ENCODE peak calls at places on chromosomes 2 and 18, in ten cellular contexts. H is fibroblast of lung, S is thoracic aorta, I is adrenal gland, U is heart right ventricle, J is body of pancreas, N is endothelial cell of umbilical vein, X is A549, C is uterus, B is lower lobe of right lung. K is an unnamed sample. For H3K4me1, the result is how much of the 10 kb centered on the place peaks cover.

GRCh38 chr2:201100497-201100896 is 15.5 kb upstream of the CFLAR start:
- DNase-seq in H (no peak), S (no peak), I (no peak), U (no peak), J (no peak), N (no peak), X (no peak), C (no peak), B (no peak), K (no peak)

GRCh38 chr2:127678991-127679390 is 3.7 kb upstream of the LIMS2 start:
- DNase-seq in H (no peak), S (no peak), I (no peak), U (no peak), J (no peak), N (no peak), X (no peak), C (no peak), B (no peak), K (no peak)

GRCh38 chr2:171858397-171858958 is 35.6 kb downstream of the SLC25A12 start:
- DNase-seq in H (peak), S (no peak), I (no peak), U (no peak), J (no peak), N (peak), X (no peak), C (no peak), B (no peak), K (no peak)

GRCh38 chr2:235300368-235301201 is 193.3 kb upstream of the AGAP1 start:
- DNase-seq in H (peak), S (no peak), I (no peak), U (no peak), J (peak), N (peak), X (no peak), C (no peak), B (peak), K (no peak)

GRCh38 chr2:36489296-36489695 is 108.7 kb downstream of the FEZ2 start:
- DNase-seq in H (peak), S (no peak), I (no peak), U (no peak), J (no peak), N (peak), X (peak), C (no peak), B (no peak), K (no peak)

GRCh38 chr2:14306268-14306950 is 326.1 kb upstream of the LRATD1 start:
- DNase-seq in H (no peak), S (no peak), I (no peak), U (no peak), J (no peak), N (no peak), X (no peak), C (no peak), B (no peak), K (no peak)

GRCh38 chr2:215911686-215912085 is 101.7 kb downstream of the MREG start:
- DNase-seq in H (no peak), S (no peak), I (no peak), U (no peak), J (no peak), N (no peak), X (no peak), C (no peak), B (no peak), K (no peak)

GRCh38 chr2:45331034-45331786 is 279.9 kb downstream of the SRBD1 start:
- DNase-seq in H (peak), S (no peak), I (no peak), U (no peak), J (peak), N (no peak), X (peak), C (no peak), B (no peak), K (no peak)

GRCh38 chr2:101718993-101719571 is 21.6 kb downstream of the MAP4K4 start:
- DNase-seq in H (no peak), S (no peak), I (no peak), U (no peak), J (no peak), N (no peak), X (no peak), C (no peak), B (no peak), K (no peak)

GRCh38 chr18:23871410-23871809 is 143.1 kb upstream of the TTC39C start:
- DNase-seq in H (no peak), S (no peak), I (no peak), U (peak), J (peak), N (peak), X (peak), C (no peak), B (no peak), K (no peak)

GRCh38 chr2:100248044-100248330 is 74.3 kb downstream of the LONRF2 start:
- DNase-seq in H (no peak), S (no peak), I (no peak), U (no peak), J (no peak), N (no peak), X (no peak), C (no peak), B (no peak), K (no peak)

GRCh38 chr2:100252811-100253698 is 69.2 kb downstream of the LONRF2 start:
- DNase-seq in H (no peak), S (no peak), I (peak), U (no peak), J (no peak), N (no peak), X (no peak), C (no peak), B (no peak), K (no peak)

GRCh38 chr2:100253786-100254185 is 68.5 kb downstream of the LONRF2 start:
- DNase-seq in H (no peak), S (no peak), I (no peak), U (no peak), J (no peak), N (no peak), X (no peak), C (no peak), B (no peak), K (peak)

GRCh38 chr2:100248971-100249370 is 73.3 kb downstream of the LONRF2 start:
- DNase-seq in H (no peak), S (no peak), I (no peak), U (no peak), J (no peak), N (no peak), X (no peak), C (no peak), B (no peak), K (no peak)

GRCh38 chr2:100250645-100251044 is 71.7 kb downstream of the LONRF2 start:
- DNase-seq in H (no peak), S (no peak), I (no peak), U (no peak), J (no peak), N (no peak), X (no peak), C (no peak), B (no peak), K (no peak)
- H3K4me1 ChIP-seq in H (under half), S (under half), I (under half), U (under half), J (under half), N (under half), X (under half), C (under half), B (under half), K (under half)

GRCh38 chr2:200079356-200079755 is 124.0 kb downstream of the MAIP1 start:
- DNase-seq in H (no peak), S (no peak), I (no peak), U (no peak), J (no peak), N (no peak), X (no peak), C (no peak), B (no peak), K (no peak)

GRCh38 chr2:200077210-200077650 is 121.8 kb downstream of the MAIP1 start:
- DNase-seq in H (peak), S (no peak), I (no peak), U (no peak), J (peak), N (no peak), X (peak), C (no peak), B (no peak), K (no peak)

GRCh38 chr2:200081221-200081620 is 125.8 kb downstream of the MAIP1 start:
- DNase-seq in H (no peak), S (no peak), I (no peak), U (no peak), J (no peak), N (no peak), X (no peak), C (no peak), B (no peak), K (no peak)

DNA sequence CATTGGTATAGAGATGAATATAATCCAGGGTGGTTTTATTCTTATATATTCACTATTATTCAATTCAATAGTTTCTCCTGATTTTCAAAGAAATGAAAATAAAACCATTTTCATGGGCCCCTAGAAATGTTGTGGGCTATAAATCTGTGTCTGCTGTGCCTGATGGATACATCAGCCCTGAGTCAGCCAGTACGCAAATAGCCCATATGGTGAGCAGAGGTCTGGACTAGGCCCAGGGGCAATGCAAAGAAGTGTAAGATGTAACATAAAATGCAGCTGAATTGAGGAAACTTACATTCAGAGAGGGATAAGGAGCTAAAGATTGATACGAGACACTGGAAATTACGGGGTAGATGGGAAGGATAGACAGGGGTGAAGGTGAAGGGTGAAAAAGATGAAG is 122.5 kb downstream of the MAIP1 start:
- DNase-seq in H (peak), S (no peak), I (no peak), U (no peak), J (no peak), N (no peak), X (no peak), C (no peak), B (no peak), K (no peak)
- H3K27ac ChIP-seq in H (no peak), S (no peak), I (no peak), U (no peak), J (peak), N (no peak), X (peak), C (no peak), B (peak), K (no peak)

GRCh38 chr2:170181602-170182001 is 3.7 kb downstream of the MYO3B start:
- DNase-seq in H (no peak), S (no peak), I (no peak), U (no peak), J (no peak), N (no peak), X (no peak), C (no peak), B (no peak), K (no peak)
- TF ChIP-seq CTCF in H (no peak), S (no peak), I (no peak), U (no peak), J (no peak), N (no peak), X (no peak), C (no peak), B (no peak), K (no peak)

DNA sequence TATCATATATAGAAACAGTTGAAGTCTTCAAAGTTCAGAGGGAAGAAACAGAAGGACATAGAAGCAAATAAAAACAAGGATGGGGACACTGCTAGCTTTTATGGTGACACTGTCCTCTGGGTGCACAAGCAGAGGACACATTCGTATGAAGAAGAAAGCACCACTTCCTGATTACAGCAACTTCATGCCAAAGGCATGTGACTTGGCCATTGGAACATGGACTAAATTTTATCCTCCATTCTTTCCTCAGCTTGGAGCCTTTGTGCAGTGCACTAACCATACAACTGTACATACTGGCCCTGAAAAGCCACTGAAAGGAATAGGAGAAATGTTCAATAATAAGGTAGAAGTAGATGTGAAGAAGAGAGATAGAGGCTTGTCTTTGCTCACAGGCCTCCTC is 223.3 kb downstream of the MTX2 start:
- DNase-seq in H (no peak), S (no peak), I (no peak), U (no peak), J (no peak), N (no peak), X (no peak), C (no peak), B (no peak), K (no peak)
- H3K4me1 ChIP-seq in H (under half), S (under half), I (under half), U (under half), J (under half), N (under half), X (under half), C (under half), B (under half), K (under half)

DNA sequence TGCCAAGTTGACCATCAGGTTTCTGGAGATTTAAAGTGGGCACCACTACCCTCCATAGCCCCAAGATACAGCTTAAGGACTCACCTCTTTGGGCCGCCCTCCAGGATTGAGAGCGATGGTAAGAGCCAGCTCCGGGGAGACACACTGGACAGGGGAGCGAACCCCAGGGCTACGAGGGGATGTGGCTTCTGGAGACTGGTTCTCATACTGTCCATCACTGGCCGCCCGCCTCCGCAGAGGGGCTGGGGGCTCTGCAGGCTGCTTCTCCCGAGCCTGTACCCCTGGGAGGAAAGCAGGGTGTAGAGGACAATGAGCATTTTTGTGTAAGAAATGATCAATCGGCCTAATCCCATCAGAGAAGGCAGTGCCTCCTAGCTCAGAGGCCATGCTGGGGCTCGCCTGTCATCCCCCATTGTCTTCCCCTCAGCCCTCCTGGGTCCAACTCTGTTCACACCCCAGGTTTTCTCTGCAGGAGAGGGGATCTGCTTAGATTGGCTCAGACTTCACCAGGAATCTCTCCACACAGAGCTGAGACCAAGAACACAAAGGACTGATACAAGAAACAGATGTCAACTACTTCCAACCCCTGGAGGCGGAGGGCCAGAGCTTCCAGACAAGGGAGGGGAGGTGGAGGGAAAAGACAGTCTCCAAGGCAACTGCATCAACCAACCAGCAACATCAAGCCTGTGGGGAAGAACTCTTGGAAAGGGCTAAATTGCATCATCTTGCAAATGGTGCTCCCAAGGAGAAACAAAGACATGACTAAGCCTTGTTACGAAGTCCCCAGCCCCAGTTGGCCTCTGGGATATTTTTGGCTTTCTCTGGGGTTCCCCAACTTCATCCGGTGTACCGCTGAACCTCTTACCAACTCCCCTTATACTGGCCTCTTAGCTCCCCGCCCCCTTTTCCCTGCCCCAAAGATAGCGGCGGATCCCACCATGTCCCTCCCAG is 166.6 kb downstream of the TNS1 start:
- DNase-seq in H (peak), S (no peak), I (peak), U (peak), J (peak), N (no peak), X (peak), C (peak), B (peak), K (peak)
- H3K27ac ChIP-seq in H (peak), S (peak), I (peak), U (peak), J (no peak), N (no peak), X (no peak), C (peak), B (peak), K (peak)

GRCh38 chr18:58496937-58497336 is 132.0 kb downstream of the ALPK2 start:
- DNase-seq in H (no peak), S (no peak), I (no peak), U (no peak), J (no peak), N (no peak), X (peak), C (no peak), B (no peak), K (no peak)
- TF ChIP-seq CTCF in H (peak), S (no peak), I (no peak), U (no peak), J (no peak), N (peak), X (no peak), C (no peak), B (peak), K (no peak)

DNA sequence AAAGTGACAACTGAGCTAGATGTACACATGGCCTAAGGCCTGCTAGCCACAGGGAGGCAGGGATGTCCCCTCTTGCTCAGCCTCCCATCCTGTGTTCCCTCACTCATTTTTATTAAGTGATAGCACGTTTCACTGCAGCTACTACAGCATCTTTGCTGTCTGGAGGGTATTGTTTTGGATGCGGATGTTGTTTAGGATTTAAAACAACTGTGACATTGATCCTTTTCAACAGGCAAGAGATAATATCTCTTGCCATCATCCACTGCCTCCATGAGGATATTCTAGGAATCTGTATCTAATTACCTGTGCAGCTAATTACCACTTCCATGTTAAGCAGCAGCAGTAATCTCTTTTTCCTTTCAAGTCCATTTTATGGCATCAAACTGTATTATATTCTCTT is 345.4 kb downstream of the PARD3B start:
- DNase-seq in H (no peak), S (no peak), I (no peak), U (no peak), J (no peak), N (no peak), X (no peak), C (no peak), B (no peak), K (no peak)
- H3K4me1 ChIP-seq in H (under half), S (under half), I (under half), U (under half), J (under half), N (under half), X (under half), C (under half), B (under half), K (under half)

GRCh38 chr2:130894326-130894942 is 57.7 kb downstream of the ARHGEF4 start:
- DNase-seq in H (no peak), S (no peak), I (no peak), U (no peak), J (no peak), N (no peak), X (no peak), C (no peak), B (no peak), K (no peak)

GRCh38 chr2:130891968-130892367 is 55.3 kb downstream of the ARHGEF4 start:
- DNase-seq in H (no peak), S (no peak), I (no peak), U (no peak), J (no peak), N (no peak), X (no peak), C (no peak), B (no peak), K (no peak)

GRCh38 chr2:130887643-130888042 is 50.9 kb downstream of the ARHGEF4 start:
- DNase-seq in H (no peak), S (no peak), I (no peak), U (no peak), J (no peak), N (no peak), X (no peak), C (no peak), B (no peak), K (no peak)

GRCh38 chr2:130892793-130893785 is 56.4 kb downstream of the ARHGEF4 start:
- DNase-seq in H (no peak), S (no peak), I (no peak), U (no peak), J (no peak), N (no peak), X (no peak), C (no peak), B (no peak), K (no peak)

GRCh38 chr2:130890941-130891669 is 54.4 kb downstream of the ARHGEF4 start:
- DNase-seq in H (no peak), S (no peak), I (no peak), U (no peak), J (no peak), N (no peak), X (no peak), C (no peak), B (no peak), K (no peak)
- H3K27ac ChIP-seq in H (no peak), S (no peak), I (no peak), U (no peak), J (no peak), N (no peak), X (no peak), C (no peak), B (no peak), K (no peak)

GRCh38 chr2:225437319-225437718 is 37.8 kb downstream of the NYAP2 start:
- DNase-seq in H (no peak), S (no peak), I (no peak), U (no peak), J (no peak), N (no peak), X (no peak), C (no peak), B (no peak), K (no peak)
- TF ChIP-seq CTCF in H (no peak), S (no peak), I (no peak), U (no peak), J (no peak), N (no peak), X (no peak), C (no peak), B (no peak), K (no peak)